ENCODE peak calls at places on chromosome 1, in seven cellular contexts. P is left colon, W is NCI-H1092 treated with DMSO at 0.1 percent for 48 hours, A is K562, L is ecto neural progenitor cell, U is T follicular helper cell, I is HEK293T. V is an unnamed sample.

GRCh38 chr1:47938556-47938955 is 58.6 kb downstream of the TRABD2B start:
- DNase-seq in W (no peak), A (no peak), U (no peak), I (no peak), L (no peak), P (no peak), V (no peak)

GRCh38 chr1:58901008-58901407 is 117.2 kb upstream of the JUN start:
- DNase-seq in U (no peak), W (no peak), A (no peak), L (no peak), I (peak; percentile 2), P (no peak), V (no peak)

GRCh38 chr1:185045793-185046441 is 559 bp downstream of the RNF2 start:
- DNase-seq in P (peak; percentile 32), W (peak; percentile 48), L (peak; percentile 75), A (peak; percentile 68), I (peak; percentile 71), U (peak; percentile 1), V (peak; percentile 29)

GRCh38 chr1:203628185-203628996 is 1.8 kb downstream of the ATP2B4 start:
- DNase-seq in L (peak; percentile 82), P (peak; percentile 51), U (no peak), A (no peak), I (peak; percentile 46), W (no peak), V (peak; percentile 70)

GRCh38 chr1:218259800-218260199 is 25.3 kb upstream of the RRP15 start:
- DNase-seq in I (peak; percentile 56), A (peak; percentile 66), P (no peak), W (no peak), L (no peak), U (no peak), V (no peak)

GRCh38 chr1:4175566-4176405 is 275.7 kb upstream of the C1orf174 start:
- DNase-seq in U (no peak), W (no peak), L (no peak), P (no peak), A (no peak), I (no peak), V (no peak)

GRCh38 chr1:18734001-18734400 is 103.4 kb downstream of the PAX7 start:
- DNase-seq in U (no peak), L (no peak), P (no peak), A (no peak), W (no peak), I (no peak), V (no peak)

GRCh38 chr1:19861034-19861433 is 21.2 kb upstream of the OTUD3 start:
- DNase-seq in P (peak; percentile 78), W (no peak), L (no peak), I (no peak), A (peak; percentile 73), U (no peak), V (no peak)

GRCh38 chr1:66444438-66445265 is 89.3 kb upstream of the SGIP1 start:
- DNase-seq in W (no peak), A (no peak), I (no peak), U (no peak), P (no peak), L (no peak), V (no peak)